ENCODE peak calls at places on chromosomes 6 and 20, in six cellular contexts. C is astrocyte of the spinal cord; I is activated T-cell treated with anti-CD3 and anti-CD28 coated beads, Interleukin-2, amount 50 U/mL, for 4 hours; W is neuronal stem cell; L is MM.1S; H is LoVo. G is an unnamed sample.

GRCh38 chr6:484086-484728 is 92.7 kb downstream of the IRF4 start:
- DNase-seq in C (no peak), I (no peak), W (no peak), L (no peak), H (no peak), G (no peak)

GRCh38 chr6:12069891-12070529 is 57.9 kb downstream of the HIVEP1 start:
- DNase-seq in C (no peak), I (no peak), W (no peak), L (no peak), H (no peak), G (no peak)

GRCh38 chr20:15446373-15446772 is 1109.0 kb upstream of the FLRT3 start:
- DNase-seq in C (peak), I (no peak), W (no peak), L (no peak), H (no peak), G (no peak)

GRCh38 chr20:59122377-59122932 is 41.2 kb upstream of the ZNF831 start:
- DNase-seq in C (no peak), I (no peak), W (no peak), L (no peak), H (no peak), G (no peak)

GRCh38 chr6:54697423-54697822 is 149.1 kb upstream of the FAM83B start:
- DNase-seq in C (no peak), I (no peak), W (no peak), L (peak), H (no peak), G (no peak)

GRCh38 chr6:132812255-132812732 is 2.1 kb upstream of the RPS12 start:
- DNase-seq in C (peak), I (no peak), W (no peak), L (no peak), H (peak), G (no peak)

GRCh38 chr20:9200620-9201019 is 131.7 kb downstream of the PLCB4 start:
- DNase-seq in C (peak), I (no peak), W (no peak), L (no peak), H (peak), G (peak)

GRCh38 chr6:160192840-160193239 is 65.8 kb downstream of the SLC22A2 start:
- DNase-seq in C (no peak), I (no peak), W (no peak), L (no peak), H (no peak), G (no peak)

GRCh38 chr6:107965746-107966145 is 7.7 kb upstream of the SEC63 start:
- DNase-seq in C (no peak), I (no peak), W (no peak), L (no peak), H (no peak), G (no peak)

GRCh38 chr6:136334853-136335252 is 45.2 kb upstream of the BCLAF1 start:
- DNase-seq in C (no peak), I (no peak), W (no peak), L (no peak), H (no peak), G (no peak)

GRCh38 chr20:49557449-49557848 is 10.5 kb downstream of the PTGIS start:
- DNase-seq in C (no peak), I (no peak), W (no peak), L (no peak), H (no peak), G (no peak)

GRCh38 chr20:23548408-23548807 is 19.9 kb downstream of the CST9L start:
- DNase-seq in C (no peak), I (no peak), W (no peak), L (no peak), H (no peak), G (no peak)

GRCh38 chr6:149990672-149991402 is 27.1 kb downstream of the ULBP1 start:
- DNase-seq in C (no peak), I (no peak), W (no peak), L (peak), H (peak), G (no peak)

GRCh38 chr6:128259036-128259734 is 261.2 kb downstream of the PTPRK start:
- DNase-seq in C (no peak), I (no peak), W (no peak), L (peak), H (no peak), G (no peak)

GRCh38 chr6:127343753-127344659 is 597 bp upstream of the ECHDC1 start:
- DNase-seq in C (peak), I (no peak), W (peak), L (peak), H (peak), G (no peak)

GRCh38 chr20:43194187-43194586 is 4.5 kb upstream of the PTPRT start:
- DNase-seq in C (no peak), I (no peak), W (no peak), L (no peak), H (no peak), G (no peak)

GRCh38 chr6:20487669-20488375 is 46.4 kb upstream of the CDKAL1 start:
- DNase-seq in C (peak), I (no peak), W (no peak), L (no peak), H (no peak), G (no peak)

GRCh38 chr20:20658123-20658522 is 54.3 kb downstream of the RALGAPA2 start:
- DNase-seq in C (no peak), I (no peak), W (no peak), L (no peak), H (no peak), G (no peak)

GRCh38 chr6:33317668-33318425 is at the start of gene ZBTB22:
- DNase-seq in C (peak), I (peak), W (peak), L (peak), H (peak), G (peak)